ENCODE peak calls at places on chromosomes 12 and 14, in four cellular contexts. Z, R, G and W are unnamed samples.

GRCh38 chr14:74364271-74364880 is 16.1 kb downstream of the VRTN start:
- DNase-seq in R (no peak), Z (no peak), G (peak), W (no peak)

GRCh38 chr14:54697806-54698205 is 130.9 kb downstream of the SAMD4A start:
- DNase-seq in Z (no peak), G (no peak), R (no peak), W (no peak)

GRCh38 chr14:53304726-53305381 is 151.7 kb upstream of the DDHD1 start:
- DNase-seq in G (no peak), R (peak), Z (no peak), W (peak)

GRCh38 chr12:21697829-21698630 is 40.4 kb upstream of the LDHB start:
- DNase-seq in Z (no peak), G (no peak), R (peak), W (no peak)

GRCh38 chr12:66724616-66725015 is 45.7 kb upstream of the GRIP1 start:
- DNase-seq in G (no peak), Z (no peak), R (no peak), W (no peak)

GRCh38 chr12:109130755-109131521 is 14.6 kb downstream of the ACACB start:
- DNase-seq in R (no peak), Z (peak), G (no peak), W (peak)

GRCh38 chr12:68521321-68521839 is 89.3 kb upstream of the RAP1B start:
- DNase-seq in R (peak), Z (no peak), G (no peak), W (no peak)

GRCh38 chr14:28515571-28515970 is 251.0 kb upstream of the FOXG1 start:
- DNase-seq in Z (no peak), G (no peak), R (no peak), W (no peak)

GRCh38 chr14:95943699-95944098 is 67.1 kb downstream of the TUNAR start:
- DNase-seq in R (no peak), Z (no peak), G (peak), W (no peak)

GRCh38 chr12:106914796-106915634 is 40.7 kb upstream of the TMEM263 start:
- DNase-seq in G (no peak), Z (no peak), R (no peak), W (no peak)

GRCh38 chr12:62305778-62306177 is 45.6 kb downstream of the USP15 start:
- DNase-seq in G (no peak), Z (no peak), R (no peak), W (no peak)

GRCh38 chr12:122646568-122647220 is 56.5 kb downstream of the HCAR2 start:
- DNase-seq in Z (no peak), G (no peak), R (peak), W (no peak)

GRCh38 chr14:77043984-77044485 is 15.5 kb upstream of the IRF2BPL start:
- DNase-seq in R (no peak), Z (no peak), G (no peak), W (no peak)

GRCh38 chr14:102020058-102020971 is 55.9 kb downstream of the DYNC1H1 start:
- DNase-seq in Z (no peak), R (peak), G (no peak), W (no peak)

GRCh38 chr14:68297871-68298468 is 478.4 kb downstream of the RAD51B start:
- DNase-seq in Z (no peak), R (peak), G (no peak), W (no peak)

GRCh38 chr12:116591608-116592115 is 32.5 kb downstream of the MAP1LC3B2 start:
- DNase-seq in Z (no peak), R (no peak), G (no peak), W (no peak)

GRCh38 chr12:21773263-21773741 is 1.2 kb downstream of the KCNJ8 start:
- DNase-seq in G (no peak), R (peak), Z (peak), W (peak)

GRCh38 chr12:12004524-12004923 is 66.2 kb upstream of the BCL2L14 start:
- DNase-seq in Z (no peak), G (no peak), R (no peak), W (no peak)

GRCh38 chr12:125340791-125341190 is 275.6 kb downstream of the AACS start:
- DNase-seq in G (no peak), R (peak), Z (no peak), W (no peak)

GRCh38 chr14:22887260-22887989 is 4.4 kb downstream of the REM2 start:
- DNase-seq in G (no peak), Z (no peak), R (peak), W (no peak)